ENCODE peak calls at places on chromosomes 7 and 10, in nine cellular contexts. S is activated CD8-positive, alpha-beta T cell treated with anti-CD3 and anti-CD28 coated beads for 36 hours; F is A549; H is fibroblast of pulmonary artery; W is WTC11; L is fibroblast of lung; A is AG10803; U is cardiac muscle cell; J is hepatocyte. Y is an unnamed sample.
A peak's percentile ranks its signal among the peaks of the same experiment; 100 is the strongest.

GRCh38 chr10:18359839-18360238 is 219.6 kb downstream of the CACNB2 start:
- DNase-seq in S (no peak), F (no peak), H (no peak), W (no peak), L (no peak), A (no peak), U (no peak), J (peak; percentile 22), Y (no peak)

GRCh38 chr10:22343761-22344160 is 1.5 kb upstream of the SPAG6 start:
- DNase-seq in S (no peak), F (no peak), H (no peak), W (no peak), L (no peak), A (no peak), U (no peak), J (no peak), Y (no peak)

GRCh38 chr7:116955801-116956514 is 2.7 kb downstream of the ST7 start:
- DNase-seq in S (peak; percentile 35), F (no peak), H (peak; percentile 63), W (no peak), L (peak; percentile 53), A (peak; percentile 45), U (peak; percentile 72), J (no peak), Y (no peak)

GRCh38 chr7:29228289-29229011 is 33.9 kb downstream of the CHN2 start:
- DNase-seq in S (no peak), F (no peak), H (no peak), W (no peak), L (no peak), A (no peak), U (no peak), J (no peak), Y (no peak)

GRCh38 chr7:127683776-127684681 is 32.0 kb downstream of the SND1 start:
- DNase-seq in S (no peak), F (no peak), H (peak; percentile 28), W (no peak), L (no peak), A (peak; percentile 85), U (peak; percentile 28), J (no peak), Y (no peak)

GRCh38 chr7:81138850-81139249 is 220.0 kb upstream of the SEMA3C start:
- DNase-seq in S (no peak), F (no peak), H (no peak), W (no peak), L (no peak), A (no peak), U (no peak), J (no peak), Y (no peak)

GRCh38 chr7:78345979-78346378 is 547.4 kb downstream of the PHTF2 start:
- DNase-seq in S (no peak), F (no peak), H (no peak), W (no peak), L (no peak), A (no peak), U (no peak), J (peak; percentile 8), Y (no peak)

GRCh38 chr10:124701881-124702656 is 42.1 kb downstream of the FAM53B start:
- DNase-seq in S (peak; percentile 58), F (no peak), H (peak; percentile 88), W (no peak), L (peak; percentile 56), A (no peak), U (peak; percentile 87), J (no peak), Y (no peak)

GRCh38 chr7:86814980-86815379 is 171.3 kb downstream of the GRM3 start:
- DNase-seq in S (no peak), F (peak; percentile 40), H (peak; percentile 3), W (peak; percentile 22), L (no peak), A (peak; percentile 3), U (peak; percentile 6), J (peak; percentile 28), Y (no peak)

GRCh38 chr7:74023037-74023436 is 4.9 kb upstream of the ELN start:
- DNase-seq in S (no peak), F (peak; percentile 56), H (peak; percentile 48), W (no peak), L (peak; percentile 59), A (peak; percentile 60), U (peak; percentile 51), J (peak; percentile 66), Y (peak; percentile 60)
- TF ChIP-seq CTCF in S (no peak), F (no peak), H (no peak), W (no peak), L (no peak), A (no peak), U (no peak), J (no peak), Y (no peak)

GRCh38 chr10:69316313-69317059 is 38.2 kb downstream of the HK1 start:
- DNase-seq in S (no peak), F (no peak), H (peak; percentile 50), W (no peak), L (peak; percentile 58), A (peak; percentile 46), U (peak; percentile 43), J (peak; percentile 57), Y (no peak)

GRCh38 chr10:69317175-69318086 is 39.1 kb downstream of the HK1 start:
- DNase-seq in S (peak; percentile 78), F (no peak), H (no peak), W (no peak), L (no peak), A (no peak), U (no peak), J (no peak), Y (no peak)

GRCh38 chr10:69318997-69319727 is 40.9 kb downstream of the HK1 start:
- DNase-seq in S (peak; percentile 85), F (peak; percentile 34), H (peak; percentile 68), W (no peak), L (peak; percentile 67), A (peak; percentile 62), U (peak; percentile 68), J (peak; percentile 71), Y (peak; percentile 42)

GRCh38 chr10:69319911-69320316 is 41.6 kb downstream of the HK1 start:
- DNase-seq in S (peak; percentile 20), F (no peak), H (no peak), W (no peak), L (no peak), A (no peak), U (no peak), J (no peak), Y (no peak)

DNA sequence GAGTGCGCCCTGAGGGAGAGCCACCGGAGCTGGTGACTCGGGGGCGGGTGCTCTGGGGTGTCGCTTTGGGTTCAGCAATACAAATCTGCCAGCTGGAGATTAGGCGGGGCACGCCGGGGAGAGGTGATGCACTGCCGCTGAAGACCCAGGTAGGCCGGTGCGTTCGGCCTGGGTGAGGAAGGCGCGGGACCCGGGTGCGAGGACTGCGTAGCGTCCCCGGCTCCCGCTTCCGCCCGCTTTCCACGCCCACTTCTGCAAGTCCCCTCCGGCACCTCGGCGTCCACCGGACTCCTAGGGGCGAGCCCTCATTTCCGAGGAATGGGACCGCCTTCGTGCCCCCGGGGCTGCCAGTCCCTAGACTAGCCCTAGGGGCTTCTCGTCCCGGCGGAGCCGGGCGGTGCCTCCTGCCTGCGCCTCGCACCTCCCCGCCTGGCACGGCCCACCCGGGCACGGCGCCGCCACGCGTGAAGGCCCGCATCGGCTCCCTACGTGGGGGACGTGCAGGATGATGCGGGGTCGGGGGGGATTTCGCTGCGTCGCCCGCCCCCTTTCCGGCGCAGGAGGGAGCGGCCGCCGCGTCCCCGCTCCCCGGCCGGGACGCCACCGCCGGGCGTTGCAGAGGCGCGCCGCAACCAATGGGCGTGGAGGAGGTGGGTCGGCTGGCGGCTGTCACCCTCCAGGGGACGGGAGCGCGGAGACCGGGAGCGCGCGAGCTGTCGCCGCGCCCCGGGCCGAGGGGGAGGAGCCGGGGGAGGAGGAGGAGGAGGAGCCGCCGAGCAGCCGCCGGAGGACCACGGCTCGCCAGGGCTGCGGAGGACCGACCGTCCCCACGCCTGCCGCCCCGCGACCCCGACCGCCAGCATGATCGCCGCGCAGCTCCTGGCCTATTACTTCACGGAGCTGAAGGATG is 40.0 kb downstream of the HK1 start:
- DNase-seq in S (peak; percentile 93), F (peak; percentile 83), H (peak; percentile 77), W (peak; percentile 89), L (peak; percentile 79), A (peak; percentile 85), U (peak; percentile 87), J (peak; percentile 93), Y (peak; percentile 94)
- TF ChIP-seq CTCF in S (no peak), F (no peak), H (no peak), W (no peak), L (no peak), A (no peak), U (no peak), J (no peak), Y (no peak)

DNA sequence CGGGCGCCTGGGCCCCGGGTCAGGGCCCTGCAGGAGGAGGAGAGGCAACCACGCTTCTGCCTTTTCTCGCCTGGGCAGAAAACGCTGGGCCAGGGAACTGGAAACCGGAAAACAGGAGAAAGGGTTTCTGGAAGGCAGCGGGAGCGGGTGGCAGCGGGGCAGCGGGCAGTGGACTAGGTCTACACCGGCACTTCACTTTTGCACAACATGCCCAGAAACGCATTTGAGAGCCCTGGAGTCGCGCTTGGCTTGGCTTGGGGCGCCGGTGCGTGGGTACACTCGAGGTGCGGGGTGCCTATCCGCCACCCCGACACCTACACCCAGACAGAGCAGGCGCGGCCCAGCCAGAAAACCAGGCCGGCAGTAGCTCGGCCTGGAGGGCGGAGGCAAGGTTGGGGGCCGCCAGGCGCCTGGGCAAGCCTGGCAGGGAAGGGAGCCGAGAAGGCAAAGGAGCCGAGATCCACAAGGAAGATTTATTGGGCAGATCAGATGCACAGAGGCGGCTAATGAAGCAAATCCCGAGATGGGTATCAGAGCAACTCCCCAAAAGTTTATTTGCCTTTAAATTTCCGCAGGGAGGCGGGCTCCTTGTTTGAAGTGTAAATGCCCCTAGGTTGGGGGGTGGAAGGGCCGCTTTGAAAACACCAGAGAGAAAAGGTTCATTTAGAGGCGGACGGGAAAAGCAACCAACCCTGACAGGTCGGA is 3.2 kb upstream of the PAX2 start:
- DNase-seq in S (no peak), F (no peak), H (no peak), W (no peak), L (no peak), A (no peak), U (no peak), J (no peak), Y (peak; percentile 33)
- TF ChIP-seq CTCF in S (no peak), F (no peak), H (no peak), W (no peak), L (no peak), A (no peak), U (no peak), J (no peak), Y (no peak)

GRCh38 chr7:79504607-79505389 is 51.3 kb upstream of the MAGI2 start:
- DNase-seq in S (no peak), F (peak; percentile 22), H (peak; percentile 21), W (no peak), L (peak; percentile 33), A (no peak), U (peak; percentile 29), J (peak; percentile 33), Y (no peak)

GRCh38 chr7:79497728-79498127 is 44.3 kb upstream of the MAGI2 start:
- DNase-seq in S (no peak), F (no peak), H (no peak), W (no peak), L (no peak), A (no peak), U (no peak), J (no peak), Y (no peak)

GRCh38 chr7:79507161-79507560 is 53.7 kb upstream of the MAGI2 start:
- DNase-seq in S (no peak), F (peak; percentile 79), H (no peak), W (no peak), L (no peak), A (no peak), U (no peak), J (no peak), Y (no peak)

GRCh38 chr7:79506481-79506880 is 53.0 kb upstream of the MAGI2 start:
- DNase-seq in S (no peak), F (peak; percentile 73), H (peak; percentile 62), W (no peak), L (peak; percentile 78), A (peak; percentile 69), U (peak; percentile 73), J (peak; percentile 6), Y (no peak)

GRCh38 chr7:79502151-79502550 is 48.7 kb upstream of the MAGI2 start:
- DNase-seq in S (no peak), F (no peak), H (no peak), W (no peak), L (no peak), A (no peak), U (no peak), J (no peak), Y (no peak)
- TF ChIP-seq CTCF in S (no peak), F (no peak), H (peak; percentile 19), W (no peak), L (no peak), A (no peak), U (peak; percentile 27), J (peak; percentile 6), Y (no peak)

Y was measured in glutamatergic neuron.